ENCODE peak calls at places on chromosomes 16 and 17, in nine cellular contexts. R is mammary epithelial cell, J is heart left ventricle, K is adrenal gland, N is left ventricle myocardium inferior, D is kidney, W is breast epithelium, L is HAP-1, M is fibroblast of lung. I is an unnamed sample. For H3K9me3, the result is how much of the 10 kb centered on the place peaks cover.

GRCh38 chr16:70656712-70657263 is 10.4 kb downstream of the IL34 start:
- DNase-seq in W (no peak), D (no peak), J (no peak), N (no peak), K (no peak), R (no peak), M (no peak), L (no peak), I (no peak)

GRCh38 chr17:7114241-7114874 is at the start of gene ASGR2:
- DNase-seq in J (no peak), M (no peak), L (no peak), K (no peak), R (no peak), W (no peak), D (peak), N (no peak), I (no peak)

GRCh38 chr16:25643633-25644032 is 48.1 kb upstream of the HS3ST4 start:
- DNase-seq in J (no peak), W (peak), D (no peak), R (no peak), K (no peak), M (no peak), N (no peak), L (no peak), I (no peak)

GRCh38 chr17:74647871-74648672 is 24.5 kb upstream of the CD300E start:
- DNase-seq in R (no peak), D (no peak), K (no peak), L (no peak), N (no peak), J (no peak), M (no peak), W (no peak), I (no peak)

GRCh38 chr17:61179316-61179715 is 220.3 kb upstream of the TBX2 start:
- DNase-seq in L (peak), K (no peak), D (no peak), W (no peak), N (no peak), M (no peak), R (no peak), J (no peak), I (no peak)

GRCh38 chr16:69542974-69543373 is 22.8 kb upstream of the NFAT5 start:
- DNase-seq in N (no peak), M (peak), L (no peak), W (no peak), K (no peak), J (no peak), R (no peak), D (no peak), I (no peak)

GRCh38 chr16:66228791-66229190 is 137.7 kb upstream of the CDH5 start:
- DNase-seq in D (no peak), J (no peak), N (no peak), M (peak), K (no peak), W (no peak), L (no peak), R (no peak), I (no peak)

GRCh38 chr16:728131-728889 is 1.4 kb downstream of the HAGHL start:
- DNase-seq in R (peak), W (peak), D (peak), J (peak), N (peak), L (peak), K (peak), M (peak), I (no peak)

GRCh38 chr17:79202476-79202875 is 127.9 kb downstream of the ENGASE start:
- DNase-seq in D (no peak), M (no peak), R (no peak), L (no peak), W (no peak), N (no peak), K (no peak), J (no peak), I (no peak)

GRCh38 chr17:48052956-48053757 is 5.0 kb downstream of the NFE2L1 start:
- DNase-seq in W (peak), M (no peak), R (no peak), K (peak), J (peak), N (peak), L (peak), D (peak), I (peak)

GRCh38 chr17:15776871-15777270 is 44.8 kb downstream of the TBC1D26 start:
- DNase-seq in M (no peak), W (no peak), L (no peak), D (no peak), K (no peak), R (no peak), J (no peak), N (no peak), I (no peak)

GRCh38 chr17:924711-925480 is 54.7 kb downstream of the NXN start:
- DNase-seq in L (no peak), W (peak), J (no peak), M (no peak), R (peak), N (no peak), D (no peak), K (no peak), I (no peak)

GRCh38 chr17:49996121-49996494 is 1.1 kb upstream of the DLX3 start:
- DNase-seq in D (no peak), N (no peak), R (no peak), W (no peak), J (no peak), M (no peak), L (no peak), K (no peak), I (no peak)

GRCh38 chr17:79478841-79479240 is 132.0 kb downstream of the RBFOX3 start:
- DNase-seq in N (no peak), L (no peak), K (peak), W (no peak), J (no peak), M (no peak), R (no peak), D (no peak), I (peak)

GRCh38 chr17:82400206-82400605 is 17.9 kb upstream of the HEXD start:
- DNase-seq in L (no peak), M (no peak), D (no peak), J (peak), R (no peak), N (no peak), W (no peak), K (peak), I (no peak)

GRCh38 chr16:70685061-70685937 is 554 bp downstream of the MTSS2 start:
- DNase-seq in N (no peak), K (peak), J (peak), M (no peak), W (no peak), L (peak), D (peak), R (no peak), I (no peak)

DNA sequence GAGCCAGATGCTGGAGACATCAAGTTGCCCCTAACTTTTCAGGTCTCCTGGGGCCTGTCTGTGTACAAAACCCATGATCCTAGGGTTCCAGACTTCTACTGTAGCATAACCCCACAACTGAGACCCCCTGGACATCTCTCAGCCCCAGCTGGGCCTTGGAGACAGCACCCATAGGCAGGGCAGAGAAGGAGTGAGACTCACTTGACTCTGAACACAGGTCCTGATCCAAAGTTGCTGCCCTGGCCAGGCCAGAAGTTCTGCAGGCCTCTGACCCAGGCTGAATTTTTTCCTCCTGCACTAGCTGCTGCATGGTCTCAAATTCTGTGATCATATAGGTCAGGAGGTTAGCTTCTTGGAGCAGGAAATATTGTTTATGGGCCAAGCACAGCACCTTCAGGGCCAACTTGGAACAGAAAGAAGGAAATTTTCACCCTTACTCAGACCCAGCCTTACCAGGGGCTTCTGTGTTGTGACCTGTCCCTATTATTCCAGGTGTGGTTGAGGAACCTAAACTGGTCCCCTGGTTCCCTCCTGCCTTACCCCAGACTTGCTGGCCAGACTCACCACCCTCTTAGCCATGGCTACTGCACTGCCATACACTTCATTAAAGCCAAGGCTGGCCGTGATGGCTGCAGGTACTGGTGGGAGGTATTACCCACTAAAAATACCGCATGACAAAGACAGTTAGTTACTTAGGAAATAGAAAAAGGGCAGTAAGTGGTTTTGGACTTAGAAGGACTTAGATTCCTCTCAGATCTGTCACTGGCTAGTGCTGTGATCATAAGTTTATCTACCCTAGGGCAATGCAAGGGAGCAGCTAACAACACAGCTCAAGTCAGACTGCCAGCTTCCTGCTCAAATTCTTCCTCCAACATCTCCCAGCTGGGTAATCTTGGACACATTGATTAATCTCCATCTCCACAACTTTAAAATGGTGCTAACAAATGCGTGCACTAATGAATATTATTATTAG is 2180.1 kb downstream of the TP53TG3F start:
- DNase-seq in R (no peak), K (no peak), D (no peak), M (no peak), J (no peak), L (no peak), W (no peak), N (no peak), I (no peak)
- H3K9me3 ChIP-seq in R (under half), K (under half), D (under half), M (under half), J (under half), L (under half), W (under half), N (under half), I (under half)

DNA sequence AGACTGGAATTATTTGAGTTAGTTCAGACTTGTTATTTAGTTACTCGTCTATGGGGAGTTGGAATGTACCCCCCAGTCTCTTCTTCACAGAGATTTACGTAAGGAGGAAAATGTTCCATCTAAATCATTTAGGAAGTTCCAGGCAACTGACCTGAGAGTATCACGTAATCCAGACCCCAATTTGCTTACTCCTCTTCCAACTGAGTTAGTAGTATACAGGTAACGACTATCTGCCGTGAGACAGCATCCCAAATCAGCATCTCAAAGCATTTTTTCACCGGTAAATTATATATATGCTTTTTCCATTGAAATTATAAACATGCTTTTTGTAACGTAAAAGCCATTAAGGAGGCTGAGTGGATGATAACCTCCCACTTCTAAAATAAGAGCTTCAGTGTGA is 214.3 kb upstream of the WSB1 start:
- DNase-seq in J (no peak), N (no peak), R (no peak), K (no peak), L (no peak), M (no peak), D (no peak), W (no peak), I (no peak)
- H3K9me3 ChIP-seq in J (under half), N (under half), R (under half), K (under half), L (under half), M (under half), D (under half), W (under half), I (under half)

GRCh38 chr17:59420901-59421300 is 89.4 kb downstream of the YPEL2 start:
- DNase-seq in W (no peak), N (no peak), L (no peak), D (no peak), K (no peak), J (no peak), R (no peak), M (no peak), I (no peak)
- H3K9me3 ChIP-seq in W (under half), N (under half), L (under half), D (under half), K (under half), J (under half), R (under half), M (under half), I (under half)

GRCh38 chr17:29034510-29034909 is 8.4 kb upstream of the PIPOX start:
- DNase-seq in R (no peak), D (no peak), K (no peak), W (no peak), M (no peak), J (no peak), N (no peak), L (no peak), I (no peak)

GRCh38 chr17:29037739-29038465 is 5.0 kb upstream of the PIPOX start:
- DNase-seq in D (no peak), K (no peak), L (no peak), R (no peak), J (no peak), M (no peak), W (no peak), N (no peak), I (no peak)

GRCh38 chr17:29038511-29039300 is 4.2 kb upstream of the PIPOX start:
- DNase-seq in D (no peak), M (peak), R (peak), W (no peak), N (no peak), L (peak), J (no peak), K (no peak), I (no peak)

GRCh38 chr17:29039764-29040598 is 3.0 kb upstream of the PIPOX start:
- DNase-seq in L (peak), M (peak), R (peak), D (no peak), J (no peak), K (no peak), W (peak), N (no peak), I (no peak)

GRCh38 chr17:29036584-29036983 is 6.4 kb upstream of the PIPOX start:
- DNase-seq in L (no peak), D (no peak), K (no peak), M (no peak), N (no peak), R (no peak), J (no peak), W (no peak), I (no peak)
- H3K9me3 ChIP-seq in L (under half), D (under half), K (under half), M (under half), N (under half), R (under half), J (under half), W (under half), I (under half)

GRCh38 chr17:22460461-22461063 is 768.2 kb downstream of the KCNJ18 start:
- DNase-seq in D (no peak), R (no peak), W (no peak), N (no peak), L (no peak), K (no peak), M (no peak), J (no peak), I (no peak)
- H3K9me3 ChIP-seq in D (under half), R (under half), W (under half), N (under half), L (under half), K (under half), M (under half), J (under half), I (under half)

GRCh38 chr16:35310999-35311398 is 1851.6 kb downstream of the TP53TG3F start:
- DNase-seq in W (no peak), L (no peak), R (no peak), J (no peak), D (peak), M (no peak), K (no peak), N (no peak), I (no peak)

GRCh38 chr16:35306915-35307314 is 1847.5 kb downstream of the TP53TG3F start:
- DNase-seq in D (no peak), L (no peak), N (no peak), J (no peak), W (no peak), K (no peak), R (peak), M (no peak), I (no peak)

GRCh38 chr16:35302859-35303258 is 1843.4 kb downstream of the TP53TG3F start:
- DNase-seq in K (no peak), N (no peak), L (no peak), D (no peak), R (no peak), M (no peak), W (no peak), J (no peak), I (no peak)

GRCh38 chr16:35308674-35309073 is 1849.3 kb downstream of the TP53TG3F start:
- DNase-seq in J (no peak), W (no peak), R (peak), D (no peak), M (no peak), L (no peak), K (no peak), N (no peak), I (no peak)

GRCh38 chr16:35305476-35305875 is 1846.1 kb downstream of the TP53TG3F start:
- DNase-seq in M (no peak), K (no peak), L (no peak), D (no peak), W (no peak), R (peak), N (no peak), J (no peak), I (no peak)
- H3K9me3 ChIP-seq in M (under half), K (under half), L (under half), D (under half), W (under half), R (under half), N (under half), J (under half), I (under half)

I was measured in uterus.